ENCODE peak calls at places on chromosomes 13 and 19, in five cellular contexts. T, N, G, I and M are unnamed samples.
A peak's percentile ranks its signal among the peaks of the same experiment; 100 is the strongest.

GRCh38 chr13:114130131-114130707 is 2.2 kb downstream of the RASA3 start:
- DNase-seq in T (no peak), I (no peak), N (no peak), G (no peak), M (no peak)

GRCh38 chr19:18229474-18229873 is 3.2 kb upstream of the PDE4C start:
- DNase-seq in I (no peak), G (no peak), N (no peak), T (no peak), M (no peak)

GRCh38 chr13:102935896-102936321 is 90.1 kb downstream of the ERCC5 start:
- DNase-seq in N (no peak), T (no peak), I (no peak), G (no peak), M (no peak)

GRCh38 chr19:1725100-1726064 is 27.9 kb upstream of the ONECUT3 start:
- DNase-seq in T (no peak), N (no peak), I (no peak), G (peak; percentile 62), M (peak; percentile 98)

GRCh38 chr19:55809381-55810058 is 22.3 kb downstream of the NLRP11 start:
- DNase-seq in I (no peak), N (no peak), T (no peak), G (peak; percentile 44), M (no peak)

GRCh38 chr19:35767288-35768081 is 7.9 kb upstream of the ARHGAP33 start:
- DNase-seq in I (no peak), G (no peak), T (no peak), N (no peak), M (no peak)

GRCh38 chr19:18634612-18635290 is 2.1 kb upstream of the KLHL26 start:
- DNase-seq in N (no peak), I (no peak), T (no peak), G (peak; percentile 37), M (no peak)

GRCh38 chr13:49373699-49374098 is 70.2 kb downstream of the CAB39L start:
- DNase-seq in I (no peak), N (no peak), G (peak; percentile 35), T (no peak), M (no peak)

GRCh38 chr13:45339867-45340266 is 1.1 kb downstream of the TPT1 start:
- DNase-seq in I (no peak), T (no peak), N (no peak), G (no peak), M (no peak)

GRCh38 chr19:8305798-8306197 is 2.4 kb downstream of the CD320 start:
- DNase-seq in T (no peak), N (no peak), I (peak; percentile 31), G (no peak), M (no peak)

GRCh38 chr13:112103971-112104872 is 37.3 kb downstream of the SOX1 start:
- DNase-seq in T (no peak), N (no peak), I (peak; percentile 29), G (no peak), M (no peak)

GRCh38 chr19:18264956-18265610 is 9.2 kb downstream of the IQCN start:
- DNase-seq in T (no peak), I (no peak), G (no peak), N (no peak), M (no peak)

GRCh38 chr19:11880598-11880997 is 7.0 kb upstream of the ZNF69 start:
- DNase-seq in I (no peak), T (no peak), G (no peak), N (no peak), M (no peak)

GRCh38 chr19:29683009-29683408 is 17.7 kb downstream of the PLEKHF1 start:
- DNase-seq in I (no peak), T (no peak), G (no peak), N (no peak), M (no peak)

GRCh38 chr19:1471514-1472107 is 7.4 kb downstream of the C19orf25 start:
- DNase-seq in N (no peak), G (no peak), T (no peak), I (no peak), M (no peak)

GRCh38 chr19:15173746-15174404 is 26.9 kb downstream of the NOTCH3 start:
- DNase-seq in T (no peak), N (no peak), I (no peak), G (no peak), M (no peak)

GRCh38 chr19:45862271-45862563 is 730 bp downstream of the SYMPK start:
- DNase-seq in I (no peak), G (no peak), N (no peak), T (no peak), M (no peak)

GRCh38 chr19:48997972-48998371 is 4.3 kb downstream of the RUVBL2 start:
- DNase-seq in I (no peak), T (no peak), G (peak; percentile 64), N (no peak), M (peak; percentile 43)

GRCh38 chr19:55158848-55159793 is 1.6 kb upstream of the TNNI3 start:
- DNase-seq in N (no peak), G (peak; percentile 78), T (no peak), I (no peak), M (peak; percentile 45)